ENCODE peak calls at places on chromosomes 13 and 19, in nine cellular contexts. One of them, this sample, is unnamed.

GRCh38 chr19:16945364-16945714 is 56.5 kb downstream of the F2RL3 start:
- DNase-seq in stimulated activated CD8-positive, alpha-beta memory T cell treated with anti-CD3 and anti-CD28 coated beads, Interleukin-7, amount 100 ng/mL, for 1 hour: no peak
- DNase-seq in foreskin melanocyte: no peak
- DNase-seq in T-helper 17 cell: no peak
- DNase-seq in esophagus muscularis mucosa: no peak
- DNase-seq in HS-27A: no peak
- DNase-seq in activated T-cell treated with anti-CD3 and anti-CD28 coated beads for 1 hour: no peak
- DNase-seq in IMR-90: no peak
- DNase-seq in COR-L47: no peak
- DNase-seq in this sample: no peak

GRCh38 chr19:33430674-33431277 is 57.3 kb downstream of the CEBPG start:
- DNase-seq in foreskin melanocyte: peak
- DNase-seq in COR-L47: peak
- DNase-seq in stimulated activated CD8-positive, alpha-beta memory T cell treated with anti-CD3 and anti-CD28 coated beads, Interleukin-7, amount 100 ng/mL, for 1 hour: peak
- DNase-seq in IMR-90: peak
- DNase-seq in T-helper 17 cell: peak
- DNase-seq in HS-27A: peak
- DNase-seq in esophagus muscularis mucosa: no peak
- DNase-seq in activated T-cell treated with anti-CD3 and anti-CD28 coated beads for 1 hour: peak
- DNase-seq in this sample: peak

GRCh38 chr19:57466489-57466888 is 9.5 kb upstream of the VN1R1 start:
- DNase-seq in COR-L47: no peak
- DNase-seq in T-helper 17 cell: no peak
- DNase-seq in foreskin melanocyte: no peak
- DNase-seq in IMR-90: no peak
- DNase-seq in stimulated activated CD8-positive, alpha-beta memory T cell treated with anti-CD3 and anti-CD28 coated beads, Interleukin-7, amount 100 ng/mL, for 1 hour: no peak
- DNase-seq in HS-27A: no peak
- DNase-seq in esophagus muscularis mucosa: no peak
- DNase-seq in activated T-cell treated with anti-CD3 and anti-CD28 coated beads for 1 hour: no peak
- DNase-seq in this sample: no peak

GRCh38 chr13:26377038-26377437 is 123.1 kb downstream of the CDK8 start:
- DNase-seq in stimulated activated CD8-positive, alpha-beta memory T cell treated with anti-CD3 and anti-CD28 coated beads, Interleukin-7, amount 100 ng/mL, for 1 hour: no peak
- DNase-seq in esophagus muscularis mucosa: no peak
- DNase-seq in T-helper 17 cell: no peak
- DNase-seq in IMR-90: peak
- DNase-seq in HS-27A: peak
- DNase-seq in activated T-cell treated with anti-CD3 and anti-CD28 coated beads for 1 hour: no peak
- DNase-seq in foreskin melanocyte: peak
- DNase-seq in COR-L47: no peak
- DNase-seq in this sample: no peak

GRCh38 chr13:32320528-32320927 is 5.2 kb downstream of the BRCA2 start:
- DNase-seq in T-helper 17 cell: no peak
- DNase-seq in foreskin melanocyte: no peak
- DNase-seq in IMR-90: no peak
- DNase-seq in esophagus muscularis mucosa: no peak
- DNase-seq in stimulated activated CD8-positive, alpha-beta memory T cell treated with anti-CD3 and anti-CD28 coated beads, Interleukin-7, amount 100 ng/mL, for 1 hour: no peak
- DNase-seq in COR-L47: no peak
- DNase-seq in HS-27A: no peak
- DNase-seq in activated T-cell treated with anti-CD3 and anti-CD28 coated beads for 1 hour: no peak
- DNase-seq in this sample: no peak

GRCh38 chr19:14565298-14565679 is 6.6 kb downstream of the NDUFB7 start:
- DNase-seq in esophagus muscularis mucosa: no peak
- DNase-seq in stimulated activated CD8-positive, alpha-beta memory T cell treated with anti-CD3 and anti-CD28 coated beads, Interleukin-7, amount 100 ng/mL, for 1 hour: no peak
- DNase-seq in foreskin melanocyte: no peak
- DNase-seq in activated T-cell treated with anti-CD3 and anti-CD28 coated beads for 1 hour: no peak
- DNase-seq in T-helper 17 cell: no peak
- DNase-seq in HS-27A: no peak
- DNase-seq in COR-L47: no peak
- DNase-seq in IMR-90: no peak
- DNase-seq in this sample: peak

GRCh38 chr19:39934584-39935233 is at the start of gene FCGBP:
- DNase-seq in HS-27A: no peak
- DNase-seq in IMR-90: no peak
- DNase-seq in foreskin melanocyte: no peak
- DNase-seq in COR-L47: no peak
- DNase-seq in stimulated activated CD8-positive, alpha-beta memory T cell treated with anti-CD3 and anti-CD28 coated beads, Interleukin-7, amount 100 ng/mL, for 1 hour: no peak
- DNase-seq in activated T-cell treated with anti-CD3 and anti-CD28 coated beads for 1 hour: no peak
- DNase-seq in T-helper 17 cell: no peak
- DNase-seq in esophagus muscularis mucosa: no peak
- DNase-seq in this sample: no peak

GRCh38 chr13:112776971-112777370 is 87.1 kb downstream of the ATP11A start:
- DNase-seq in activated T-cell treated with anti-CD3 and anti-CD28 coated beads for 1 hour: no peak
- DNase-seq in IMR-90: no peak
- DNase-seq in stimulated activated CD8-positive, alpha-beta memory T cell treated with anti-CD3 and anti-CD28 coated beads, Interleukin-7, amount 100 ng/mL, for 1 hour: no peak
- DNase-seq in COR-L47: no peak
- DNase-seq in esophagus muscularis mucosa: no peak
- DNase-seq in foreskin melanocyte: no peak
- DNase-seq in HS-27A: no peak
- DNase-seq in T-helper 17 cell: no peak
- DNase-seq in this sample: peak

GRCh38 chr13:110363009-110363408 is 55.9 kb downstream of the COL4A2 start:
- DNase-seq in IMR-90: no peak
- DNase-seq in stimulated activated CD8-positive, alpha-beta memory T cell treated with anti-CD3 and anti-CD28 coated beads, Interleukin-7, amount 100 ng/mL, for 1 hour: no peak
- DNase-seq in HS-27A: no peak
- DNase-seq in esophagus muscularis mucosa: no peak
- DNase-seq in foreskin melanocyte: no peak
- DNase-seq in activated T-cell treated with anti-CD3 and anti-CD28 coated beads for 1 hour: no peak
- DNase-seq in COR-L47: no peak
- DNase-seq in T-helper 17 cell: no peak
- DNase-seq in this sample: no peak

GRCh38 chr13:110421696-110422395 is 114.8 kb downstream of the COL4A2 start:
- DNase-seq in HS-27A: no peak
- DNase-seq in IMR-90: peak
- DNase-seq in esophagus muscularis mucosa: no peak
- DNase-seq in T-helper 17 cell: no peak
- DNase-seq in COR-L47: no peak
- DNase-seq in foreskin melanocyte: no peak
- DNase-seq in activated T-cell treated with anti-CD3 and anti-CD28 coated beads for 1 hour: no peak
- DNase-seq in stimulated activated CD8-positive, alpha-beta memory T cell treated with anti-CD3 and anti-CD28 coated beads, Interleukin-7, amount 100 ng/mL, for 1 hour: no peak
- DNase-seq in this sample: no peak

GRCh38 chr13:113793718-113794085 is 34.7 kb downstream of the TMEM255B start:
- DNase-seq in activated T-cell treated with anti-CD3 and anti-CD28 coated beads for 1 hour: no peak
- DNase-seq in COR-L47: no peak
- DNase-seq in stimulated activated CD8-positive, alpha-beta memory T cell treated with anti-CD3 and anti-CD28 coated beads, Interleukin-7, amount 100 ng/mL, for 1 hour: no peak
- DNase-seq in foreskin melanocyte: no peak
- DNase-seq in HS-27A: no peak
- DNase-seq in esophagus muscularis mucosa: no peak
- DNase-seq in T-helper 17 cell: no peak
- DNase-seq in IMR-90: no peak
- DNase-seq in this sample: no peak

GRCh38 chr19:42122691-42123607 is 9.3 kb downstream of the POU2F2 start:
- DNase-seq in foreskin melanocyte: no peak
- DNase-seq in COR-L47: no peak
- DNase-seq in IMR-90: no peak
- DNase-seq in esophagus muscularis mucosa: no peak
- DNase-seq in stimulated activated CD8-positive, alpha-beta memory T cell treated with anti-CD3 and anti-CD28 coated beads, Interleukin-7, amount 100 ng/mL, for 1 hour: peak
- DNase-seq in HS-27A: no peak
- DNase-seq in T-helper 17 cell: peak
- DNase-seq in activated T-cell treated with anti-CD3 and anti-CD28 coated beads for 1 hour: peak
- DNase-seq in this sample: no peak

GRCh38 chr13:98143601-98144500 is 957 bp downstream of the FARP1 start:
- DNase-seq in esophagus muscularis mucosa: no peak
- DNase-seq in activated T-cell treated with anti-CD3 and anti-CD28 coated beads for 1 hour: no peak
- DNase-seq in T-helper 17 cell: no peak
- DNase-seq in stimulated activated CD8-positive, alpha-beta memory T cell treated with anti-CD3 and anti-CD28 coated beads, Interleukin-7, amount 100 ng/mL, for 1 hour: no peak
- DNase-seq in HS-27A: no peak
- DNase-seq in IMR-90: peak
- DNase-seq in COR-L47: no peak
- DNase-seq in foreskin melanocyte: no peak
- DNase-seq in this sample: peak

GRCh38 chr13:91112191-91112579 is 235.3 kb upstream of the MIR17HG start:
- DNase-seq in HS-27A: no peak
- DNase-seq in COR-L47: no peak
- DNase-seq in IMR-90: no peak
- DNase-seq in esophagus muscularis mucosa: no peak
- DNase-seq in activated T-cell treated with anti-CD3 and anti-CD28 coated beads for 1 hour: no peak
- DNase-seq in stimulated activated CD8-positive, alpha-beta memory T cell treated with anti-CD3 and anti-CD28 coated beads, Interleukin-7, amount 100 ng/mL, for 1 hour: no peak
- DNase-seq in T-helper 17 cell: no peak
- DNase-seq in foreskin melanocyte: no peak
- DNase-seq in this sample: no peak

GRCh38 chr19:3062165-3063105 is at the start of gene TLE5:
- DNase-seq in IMR-90: no peak
- DNase-seq in T-helper 17 cell: peak
- DNase-seq in HS-27A: no peak
- DNase-seq in COR-L47: peak
- DNase-seq in foreskin melanocyte: no peak
- DNase-seq in esophagus muscularis mucosa: no peak
- DNase-seq in stimulated activated CD8-positive, alpha-beta memory T cell treated with anti-CD3 and anti-CD28 coated beads, Interleukin-7, amount 100 ng/mL, for 1 hour: peak
- DNase-seq in activated T-cell treated with anti-CD3 and anti-CD28 coated beads for 1 hour: peak
- DNase-seq in this sample: peak

GRCh38 chr19:38852231-38853044 is 2.7 kb upstream of the HNRNPL start:
- DNase-seq in IMR-90: peak
- DNase-seq in HS-27A: peak
- DNase-seq in activated T-cell treated with anti-CD3 and anti-CD28 coated beads for 1 hour: peak
- DNase-seq in foreskin melanocyte: peak
- DNase-seq in esophagus muscularis mucosa: no peak
- DNase-seq in stimulated activated CD8-positive, alpha-beta memory T cell treated with anti-CD3 and anti-CD28 coated beads, Interleukin-7, amount 100 ng/mL, for 1 hour: no peak
- DNase-seq in COR-L47: no peak
- DNase-seq in T-helper 17 cell: peak
- DNase-seq in this sample: peak

This sample was measured in left lung.